ENCODE peak calls at places on chromosomes 13 and 19, in seven cellular contexts. R is thoracic aorta, F is pancreas, T is bronchial epithelial cell, V is IMR-90, N is tibial artery, Y is cardiac muscle cell. X is an unnamed sample. For H3K27me3, the result is how much of the 10 kb centered on the place peaks cover.

GRCh38 chr13:63741029-63741813 is 2325.6 kb upstream of the PCDH20 start:
- DNase-seq in V (no peak), Y (no peak), T (no peak), N (no peak), F (no peak), R (no peak), X (no peak)

GRCh38 chr13:30204564-30204963 is 102.8 kb downstream of the KATNAL1 start:
- DNase-seq in V (no peak), F (no peak), R (no peak), T (no peak), N (no peak), Y (no peak), X (no peak)

GRCh38 chr13:41241626-41242025 is 21.8 kb downstream of the MTRF1 start:
- DNase-seq in R (no peak), N (no peak), T (no peak), F (no peak), V (no peak), Y (no peak), X (no peak)

GRCh38 chr13:44437356-44438233 is 64.0 kb downstream of the SERP2 start:
- DNase-seq in R (no peak), N (no peak), Y (peak), F (no peak), V (peak), T (peak), X (no peak)

GRCh38 chr19:32012886-32013635 is 332.3 kb upstream of the ZNF507 start:
- DNase-seq in F (no peak), N (no peak), R (no peak), V (no peak), T (no peak), Y (no peak), X (no peak)

GRCh38 chr19:19204181-19204580 is 967 bp upstream of the NR2C2AP start:
- DNase-seq in R (no peak), N (no peak), V (no peak), F (no peak), Y (no peak), T (no peak), X (no peak)

GRCh38 chr13:40031031-40031430 is 375.6 kb downstream of the COG6 start:
- DNase-seq in T (peak), R (no peak), Y (peak), N (no peak), F (no peak), V (peak), X (peak)

GRCh38 chr13:52428295-52428694 is 22.1 kb downstream of the VPS36 start:
- DNase-seq in F (no peak), T (peak), R (no peak), N (no peak), V (peak), Y (peak), X (no peak)

GRCh38 chr13:67156718-67157049 is 73.5 kb downstream of the PCDH9 start:
- DNase-seq in N (no peak), F (no peak), Y (no peak), V (no peak), R (no peak), T (no peak), X (no peak)

GRCh38 chr19:4077800-4078683 is 11.3 kb upstream of the ZBTB7A start:
- DNase-seq in Y (peak), R (no peak), N (peak), T (no peak), V (no peak), F (peak), X (no peak)

GRCh38 chr13:48304132-48304876 is 753 bp downstream of the RB1 start:
- DNase-seq in T (peak), V (peak), Y (peak), N (peak), R (no peak), F (no peak), X (no peak)

GRCh38 chr13:59679239-59679638 is 484.5 kb downstream of the DIAPH3 start:
- DNase-seq in T (no peak), V (no peak), N (no peak), Y (no peak), R (no peak), F (no peak), X (no peak)

GRCh38 chr19:58357798-58358145 is 4.5 kb upstream of the A1BG start:
- DNase-seq in F (no peak), Y (no peak), V (no peak), T (no peak), N (no peak), R (no peak), X (no peak)

GRCh38 chr13:19695829-19696228 is 62.4 kb downstream of the MPHOSPH8 start:
- DNase-seq in Y (no peak), N (no peak), T (no peak), F (no peak), V (no peak), R (no peak), X (no peak)

GRCh38 chr13:101763191-101763590 is 310.7 kb downstream of the ITGBL1 start:
- DNase-seq in V (no peak), Y (no peak), R (no peak), N (no peak), T (no peak), F (no peak), X (no peak)

GRCh38 chr13:39159393-39159792 is 121.1 kb downstream of the NHLRC3 start:
- DNase-seq in N (no peak), Y (no peak), F (no peak), V (no peak), R (no peak), T (peak), X (no peak)

GRCh38 chr13:99206873-99207272 is 6.2 kb downstream of the UBAC2 start:
- DNase-seq in F (no peak), Y (no peak), V (no peak), R (no peak), T (no peak), N (no peak), X (no peak)
- H3K4me3 ChIP-seq in F (no peak), Y (no peak), V (no peak), R (no peak), T (no peak), N (no peak), X (no peak)

DNA sequence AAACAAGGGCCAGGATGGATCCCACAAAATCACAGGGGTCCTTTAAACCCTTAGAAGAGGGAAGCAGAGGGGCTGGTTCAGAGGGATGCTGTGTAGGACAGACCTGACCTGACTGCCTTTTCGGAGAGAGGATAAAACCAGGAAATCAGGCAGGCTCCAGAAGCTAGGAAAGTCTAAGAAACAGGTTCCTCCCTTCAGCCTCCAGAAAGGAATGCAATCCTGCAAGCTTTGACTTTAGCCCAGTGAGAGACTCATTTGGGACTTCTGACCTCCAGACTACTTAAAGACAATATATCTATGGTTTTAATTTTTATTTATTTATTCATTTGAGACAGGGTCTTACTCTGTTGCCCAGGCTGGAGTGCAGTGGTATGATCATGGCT is 5.3 kb downstream of the RAB20 start:
- DNase-seq in R (no peak), T (no peak), V (no peak), Y (no peak), N (no peak), F (no peak), X (no peak)
- TF ChIP-seq CTCF in R (no peak), T (no peak), V (no peak), Y (no peak), N (no peak), F (no peak), X (no peak)

GRCh38 chr13:27923794-27924528 is 4.2 kb downstream of the PDX1 start:
- DNase-seq in F (peak), N (no peak), Y (no peak), V (no peak), T (no peak), R (no peak), X (no peak)
- H3K27me3 ChIP-seq in F (under half), N (under half), Y (half or more), V (half or more), T (half or more), R (under half), X (half or more)

DNA sequence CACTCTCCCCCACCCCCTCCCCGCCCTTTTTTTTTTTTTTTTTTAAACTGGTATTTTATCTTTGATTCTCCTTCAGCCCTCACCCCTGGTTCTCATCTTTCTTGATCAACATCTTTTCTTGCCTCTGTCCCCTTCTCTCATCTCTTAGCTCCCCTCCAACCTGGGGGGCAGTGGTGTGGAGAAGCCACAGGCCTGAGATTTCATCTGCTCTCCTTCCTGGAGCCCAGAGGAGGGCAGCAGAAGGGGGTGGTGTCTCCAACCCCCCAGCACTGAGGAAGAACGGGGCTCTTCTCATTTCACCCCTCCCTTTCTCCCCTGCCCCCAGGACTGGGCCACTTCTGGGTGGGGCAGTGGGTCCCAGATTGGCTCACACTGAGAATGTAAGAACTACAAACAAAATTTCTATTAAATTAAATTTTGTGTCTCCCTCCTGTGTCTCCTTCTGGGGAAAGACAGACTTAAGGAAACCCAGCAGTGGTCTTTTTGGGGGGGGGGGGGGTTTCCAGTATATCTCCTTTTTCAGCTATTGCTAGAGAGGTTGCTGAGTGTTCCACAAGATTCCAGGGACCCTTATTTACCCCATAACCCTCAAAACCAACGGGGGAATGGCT is 1.5 kb upstream of the RAD23A start:
- DNase-seq in V (no peak), R (no peak), N (no peak), T (no peak), Y (no peak), F (no peak), X (no peak)
- H3K4me3 ChIP-seq in V (no peak), R (no peak), N (no peak), T (no peak), Y (no peak), F (no peak), X (no peak)

GRCh38 chr19:33152178-33152577 is 20.3 kb downstream of the WDR88 start:
- DNase-seq in R (no peak), T (no peak), Y (peak), F (no peak), N (no peak), V (peak), X (no peak)

GRCh38 chr19:33146209-33146608 is 14.3 kb downstream of the WDR88 start:
- DNase-seq in Y (no peak), R (no peak), T (no peak), F (no peak), V (no peak), N (no peak), X (no peak)

GRCh38 chr19:33143897-33144405 is 12.0 kb downstream of the WDR88 start:
- DNase-seq in N (peak), R (no peak), F (peak), T (peak), V (peak), Y (peak), X (no peak)

GRCh38 chr19:33150852-33151518 is 19.1 kb downstream of the WDR88 start:
- DNase-seq in T (no peak), R (no peak), N (no peak), V (no peak), Y (no peak), F (no peak), X (no peak)

DNA sequence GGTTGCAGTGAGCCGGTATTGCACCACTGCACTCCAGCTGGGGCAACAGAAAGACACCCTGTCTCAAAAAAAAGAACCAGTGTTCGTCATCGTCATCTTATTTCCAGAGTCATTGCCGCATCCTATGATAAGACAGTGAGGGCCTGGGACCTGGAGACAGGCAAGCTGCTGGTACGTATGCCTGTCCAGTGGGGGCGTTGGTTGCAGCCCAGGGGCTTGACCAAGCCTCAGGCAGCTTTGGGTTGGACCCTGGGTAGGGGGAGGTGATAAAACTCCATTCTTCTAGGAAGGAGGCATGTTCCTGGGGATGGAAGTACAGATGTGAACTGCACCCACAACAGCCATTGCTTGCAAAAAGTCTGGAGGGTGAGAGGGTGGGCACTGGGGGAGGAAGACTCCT is 15.6 kb downstream of the WDR88 start:
- DNase-seq in N (no peak), V (no peak), F (no peak), T (no peak), Y (no peak), R (no peak), X (no peak)
- TF ChIP-seq CTCF in N (no peak), V (no peak), F (no peak), T (no peak), Y (no peak), R (no peak), X (no peak)

GRCh38 chr19:54311486-54311885 is 1.5 kb downstream of the LILRA5 start:
- DNase-seq in T (no peak), N (no peak), V (no peak), R (no peak), Y (no peak), F (no peak), X (no peak)
- H3K27me3 ChIP-seq in T (under half), N (under half), V (under half), R (under half), Y (under half), F (under half), X (under half)

X was measured in BJ.